ENCODE peak calls at places on chromosomes 3 and 15, in eight cellular contexts. One of them, this sample, is unnamed.

GRCh38 chr15:29548006-29548405 is 274.3 kb downstream of the TJP1 start:
- DNase-seq in K562: no peak
- DNase-seq in HCT116: no peak
- DNase-seq in GM12878: no peak
- DNase-seq in SK-N-SH: no peak
- DNase-seq in HepG2: no peak
- DNase-seq in endothelial cell of umbilical vein: no peak
- DNase-seq in H1: no peak
- DNase-seq in this sample: no peak

GRCh38 chr15:51869074-51869425 is 39.6 kb downstream of the TMOD3 start:
- DNase-seq in H1: no peak
- DNase-seq in SK-N-SH: peak
- DNase-seq in HCT116: peak
- DNase-seq in endothelial cell of umbilical vein: peak
- DNase-seq in GM12878: no peak
- DNase-seq in K562: no peak
- DNase-seq in HepG2: peak
- DNase-seq in this sample: no peak

GRCh38 chr3:115832265-115832664 is 209.0 kb downstream of the GAP43 start:
- DNase-seq in endothelial cell of umbilical vein: no peak
- DNase-seq in H1: no peak
- DNase-seq in SK-N-SH: no peak
- DNase-seq in HCT116: no peak
- DNase-seq in K562: no peak
- DNase-seq in GM12878: no peak
- DNase-seq in HepG2: no peak
- DNase-seq in this sample: no peak

GRCh38 chr3:9396301-9396631 is 1.1 kb upstream of the SETD5 start:
- DNase-seq in HCT116: peak
- DNase-seq in GM12878: peak
- DNase-seq in SK-N-SH: no peak
- DNase-seq in HepG2: no peak
- DNase-seq in H1: peak
- DNase-seq in K562: peak
- DNase-seq in endothelial cell of umbilical vein: peak
- DNase-seq in this sample: peak

GRCh38 chr3:11090551-11090950 is 63.7 kb upstream of the HRH1 start:
- DNase-seq in HepG2: no peak
- DNase-seq in H1: no peak
- DNase-seq in endothelial cell of umbilical vein: no peak
- DNase-seq in K562: no peak
- DNase-seq in GM12878: no peak
- DNase-seq in HCT116: no peak
- DNase-seq in SK-N-SH: no peak
- DNase-seq in this sample: no peak

GRCh38 chr3:126538316-126538715 is 14.4 kb downstream of the CHST13 start:
- DNase-seq in SK-N-SH: no peak
- DNase-seq in endothelial cell of umbilical vein: no peak
- DNase-seq in H1: no peak
- DNase-seq in GM12878: no peak
- DNase-seq in K562: no peak
- DNase-seq in HepG2: no peak
- DNase-seq in HCT116: no peak
- DNase-seq in this sample: no peak

GRCh38 chr3:99330281-99330680 is 308.1 kb upstream of the COL8A1 start:
- DNase-seq in endothelial cell of umbilical vein: peak
- DNase-seq in K562: no peak
- DNase-seq in HepG2: no peak
- DNase-seq in SK-N-SH: no peak
- DNase-seq in HCT116: no peak
- DNase-seq in H1: no peak
- DNase-seq in GM12878: no peak
- DNase-seq in this sample: no peak

GRCh38 chr3:158644345-158644908 is at the start of gene GFM1:
- DNase-seq in endothelial cell of umbilical vein: peak
- DNase-seq in H1: peak
- DNase-seq in HCT116: peak
- DNase-seq in GM12878: peak
- DNase-seq in HepG2: peak
- DNase-seq in K562: peak
- DNase-seq in SK-N-SH: peak
- DNase-seq in this sample: peak

GRCh38 chr3:31738423-31738822 is 205.7 kb downstream of the STT3B start:
- DNase-seq in H1: no peak
- DNase-seq in HepG2: no peak
- DNase-seq in HCT116: no peak
- DNase-seq in SK-N-SH: no peak
- DNase-seq in GM12878: no peak
- DNase-seq in K562: no peak
- DNase-seq in endothelial cell of umbilical vein: no peak
- DNase-seq in this sample: no peak

GRCh38 chr3:141669434-141669833 is 68.7 kb upstream of the RNF7 start:
- DNase-seq in endothelial cell of umbilical vein: no peak
- DNase-seq in K562: no peak
- DNase-seq in HCT116: no peak
- DNase-seq in SK-N-SH: no peak
- DNase-seq in GM12878: no peak
- DNase-seq in H1: no peak
- DNase-seq in HepG2: no peak
- DNase-seq in this sample: no peak

GRCh38 chr15:67067161-67067853 is 1.9 kb downstream of the SMAD3 start:
- DNase-seq in SK-N-SH: no peak
- DNase-seq in endothelial cell of umbilical vein: peak
- DNase-seq in GM12878: no peak
- DNase-seq in HCT116: no peak
- DNase-seq in K562: no peak
- DNase-seq in H1: no peak
- DNase-seq in HepG2: no peak
- DNase-seq in this sample: no peak

GRCh38 chr15:92650256-92650655 is 5.3 kb downstream of the FAM174B start:
- DNase-seq in K562: no peak
- DNase-seq in HCT116: no peak
- DNase-seq in H1: no peak
- DNase-seq in endothelial cell of umbilical vein: no peak
- DNase-seq in SK-N-SH: no peak
- DNase-seq in GM12878: no peak
- DNase-seq in HepG2: no peak
- DNase-seq in this sample: peak

GRCh38 chr3:8638994-8639393 is 5.6 kb downstream of the SSUH2 start:
- DNase-seq in H1: no peak
- DNase-seq in HepG2: no peak
- DNase-seq in K562: no peak
- DNase-seq in SK-N-SH: no peak
- DNase-seq in HCT116: no peak
- DNase-seq in endothelial cell of umbilical vein: no peak
- DNase-seq in GM12878: no peak
- DNase-seq in this sample: no peak

GRCh38 chr15:44215594-44215993 is 20.5 kb upstream of the FRMD5 start:
- DNase-seq in GM12878: no peak
- DNase-seq in SK-N-SH: no peak
- DNase-seq in endothelial cell of umbilical vein: peak
- DNase-seq in HepG2: peak
- DNase-seq in HCT116: peak
- DNase-seq in H1: no peak
- DNase-seq in K562: no peak
- DNase-seq in this sample: no peak

GRCh38 chr3:127754411-127755304 is 67.7 kb downstream of the MGLL start:
- DNase-seq in HCT116: no peak
- DNase-seq in H1: no peak
- DNase-seq in HepG2: no peak
- DNase-seq in endothelial cell of umbilical vein: no peak
- DNase-seq in SK-N-SH: no peak
- DNase-seq in GM12878: peak
- DNase-seq in K562: no peak
- DNase-seq in this sample: no peak

GRCh38 chr15:95996494-95996893 is 334.0 kb upstream of the NR2F2 start:
- DNase-seq in K562: no peak
- DNase-seq in endothelial cell of umbilical vein: no peak
- DNase-seq in H1: no peak
- DNase-seq in HCT116: no peak
- DNase-seq in GM12878: no peak
- DNase-seq in SK-N-SH: no peak
- DNase-seq in HepG2: no peak
- DNase-seq in this sample: no peak

GRCh38 chr15:51938286-51938685 is 33.3 kb downstream of the LEO1 start:
- DNase-seq in HCT116: no peak
- DNase-seq in GM12878: no peak
- DNase-seq in SK-N-SH: no peak
- DNase-seq in H1: no peak
- DNase-seq in endothelial cell of umbilical vein: no peak
- DNase-seq in K562: no peak
- DNase-seq in HepG2: no peak
- DNase-seq in this sample: no peak

GRCh38 chr15:98292442-98293240 is 332.1 kb downstream of the ARRDC4 start:
- DNase-seq in endothelial cell of umbilical vein: peak
- DNase-seq in HCT116: peak
- DNase-seq in H1: peak
- DNase-seq in GM12878: no peak
- DNase-seq in HepG2: peak
- DNase-seq in SK-N-SH: peak
- DNase-seq in K562: peak
- DNase-seq in this sample: no peak

GRCh38 chr15:68601206-68602197 is 22.7 kb downstream of the CORO2B start:
- DNase-seq in GM12878: no peak
- DNase-seq in H1: no peak
- DNase-seq in HepG2: no peak
- DNase-seq in HCT116: no peak
- DNase-seq in endothelial cell of umbilical vein: peak
- DNase-seq in SK-N-SH: no peak
- DNase-seq in K562: no peak
- DNase-seq in this sample: no peak

GRCh38 chr3:41434781-41435180 is 235.5 kb downstream of the CTNNB1 start:
- DNase-seq in SK-N-SH: no peak
- DNase-seq in K562: no peak
- DNase-seq in GM12878: no peak
- DNase-seq in HCT116: no peak
- DNase-seq in endothelial cell of umbilical vein: no peak
- DNase-seq in HepG2: no peak
- DNase-seq in H1: no peak
- DNase-seq in this sample: peak

GRCh38 chr15:45458746-45459403 is 63.7 kb downstream of the SLC30A4 start:
- DNase-seq in K562: peak
- DNase-seq in GM12878: peak
- DNase-seq in H1: no peak
- DNase-seq in HCT116: no peak
- DNase-seq in SK-N-SH: peak
- DNase-seq in HepG2: peak
- DNase-seq in endothelial cell of umbilical vein: peak
- DNase-seq in this sample: no peak

GRCh38 chr3:13020159-13020558 is 53.1 kb downstream of the IQSEC1 start:
- DNase-seq in HepG2: no peak
- DNase-seq in HCT116: no peak
- DNase-seq in H1: no peak
- DNase-seq in GM12878: no peak
- DNase-seq in endothelial cell of umbilical vein: no peak
- DNase-seq in K562: no peak
- DNase-seq in SK-N-SH: no peak
- DNase-seq in this sample: no peak

GRCh38 chr3:13018561-13019242 is 54.5 kb downstream of the IQSEC1 start:
- DNase-seq in endothelial cell of umbilical vein: no peak
- DNase-seq in K562: no peak
- DNase-seq in HepG2: no peak
- DNase-seq in HCT116: no peak
- DNase-seq in H1: no peak
- DNase-seq in SK-N-SH: no peak
- DNase-seq in GM12878: no peak
- DNase-seq in this sample: no peak

GRCh38 chr3:13018039-13018431 is 55.2 kb downstream of the IQSEC1 start:
- DNase-seq in SK-N-SH: peak
- DNase-seq in K562: no peak
- DNase-seq in H1: no peak
- DNase-seq in endothelial cell of umbilical vein: no peak
- DNase-seq in HepG2: no peak
- DNase-seq in HCT116: no peak
- DNase-seq in GM12878: no peak
- DNase-seq in this sample: no peak

GRCh38 chr3:13019706-13020105 is 53.5 kb downstream of the IQSEC1 start:
- DNase-seq in HepG2: no peak
- DNase-seq in SK-N-SH: no peak
- DNase-seq in K562: no peak
- DNase-seq in HCT116: no peak
- DNase-seq in H1: no peak
- DNase-seq in endothelial cell of umbilical vein: no peak
- DNase-seq in GM12878: no peak
- DNase-seq in this sample: no peak

GRCh38 chr3:13019243-13019701 is 54.0 kb downstream of the IQSEC1 start:
- DNase-seq in K562: peak
- DNase-seq in SK-N-SH: peak
- DNase-seq in endothelial cell of umbilical vein: no peak
- DNase-seq in HepG2: no peak
- DNase-seq in H1: peak
- DNase-seq in GM12878: no peak
- DNase-seq in HCT116: no peak
- DNase-seq in this sample: no peak
- TF ChIP-seq POLR2AphosphoS5 in K562: no peak
- TF ChIP-seq POLR2AphosphoS5 in SK-N-SH: no peak
- TF ChIP-seq POLR2AphosphoS5 in endothelial cell of umbilical vein: no peak
- TF ChIP-seq POLR2AphosphoS5 in HepG2: no peak
- TF ChIP-seq POLR2AphosphoS5 in H1: no peak
- TF ChIP-seq POLR2AphosphoS5 in GM12878: no peak
- TF ChIP-seq POLR2AphosphoS5 in HCT116: no peak
- TF ChIP-seq POLR2AphosphoS5 in this sample: no peak

GRCh38 chr15:70099966-70100494 is 2.3 kb upstream of the TLE3 start:
- DNase-seq in endothelial cell of umbilical vein: no peak
- DNase-seq in HCT116: peak
- DNase-seq in H1: no peak
- DNase-seq in HepG2: no peak
- DNase-seq in GM12878: no peak
- DNase-seq in K562: no peak
- DNase-seq in SK-N-SH: no peak
- DNase-seq in this sample: no peak
- H3K9ac ChIP-seq in endothelial cell of umbilical vein: peak
- H3K9ac ChIP-seq in HCT116: peak
- H3K9ac ChIP-seq in H1: peak
- H3K9ac ChIP-seq in HepG2: peak
- H3K9ac ChIP-seq in GM12878: no peak
- H3K9ac ChIP-seq in K562: peak
- H3K9ac ChIP-seq in SK-N-SH: no peak
- H3K9ac ChIP-seq in this sample: peak

GRCh38 chr15:64883997-64884511 is 27.6 kb upstream of the ANKDD1A start:
- DNase-seq in HepG2: no peak
- DNase-seq in K562: no peak
- DNase-seq in GM12878: peak
- DNase-seq in SK-N-SH: peak
- DNase-seq in HCT116: no peak
- DNase-seq in endothelial cell of umbilical vein: peak
- DNase-seq in H1: no peak
- DNase-seq in this sample: no peak
- TF ChIP-seq POLR2AphosphoS5 in HepG2: no peak
- TF ChIP-seq POLR2AphosphoS5 in K562: no peak
- TF ChIP-seq POLR2AphosphoS5 in GM12878: peak
- TF ChIP-seq POLR2AphosphoS5 in SK-N-SH: no peak
- TF ChIP-seq POLR2AphosphoS5 in HCT116: no peak
- TF ChIP-seq POLR2AphosphoS5 in endothelial cell of umbilical vein: no peak
- TF ChIP-seq POLR2AphosphoS5 in H1: no peak
- TF ChIP-seq POLR2AphosphoS5 in this sample: no peak

DNA sequence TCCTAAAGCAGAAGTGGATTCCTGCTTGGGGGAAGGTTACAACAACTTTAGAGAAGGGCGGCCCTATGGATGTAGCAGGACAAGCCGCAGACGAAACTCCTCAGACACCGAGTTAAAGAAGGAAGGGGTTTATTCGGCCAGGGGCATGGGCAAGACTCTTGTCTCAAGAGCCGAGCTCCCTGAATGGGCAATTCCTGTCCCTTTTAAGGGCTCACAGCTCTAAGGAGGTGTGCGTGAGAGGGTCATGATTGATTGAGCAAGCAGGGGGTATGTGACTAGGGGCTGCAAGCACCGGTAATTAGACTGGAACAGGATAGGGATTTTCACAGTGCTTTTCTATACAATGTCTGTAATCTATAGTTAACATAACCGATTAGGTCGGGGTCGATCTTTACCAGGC is 879 bp upstream of the PDHB start:
- DNase-seq in SK-N-SH: no peak
- DNase-seq in HepG2: no peak
- DNase-seq in GM12878: no peak
- DNase-seq in H1: no peak
- DNase-seq in endothelial cell of umbilical vein: no peak
- DNase-seq in K562: no peak
- DNase-seq in HCT116: no peak
- DNase-seq in this sample: no peak
- H3K9ac ChIP-seq in SK-N-SH: no peak
- H3K9ac ChIP-seq in HepG2: peak
- H3K9ac ChIP-seq in GM12878: no peak
- H3K9ac ChIP-seq in H1: no peak
- H3K9ac ChIP-seq in endothelial cell of umbilical vein: no peak
- H3K9ac ChIP-seq in K562: peak
- H3K9ac ChIP-seq in HCT116: no peak
- H3K9ac ChIP-seq in this sample: no peak

This sample was measured in SK-N-MC.